ENCODE peak calls at places on chromosome 6, in six cellular contexts. One of them, this sample, is unnamed.

GRCh38 chr6:88512951-88513350 is 346.8 kb upstream of the CNR1 start:
- DNase-seq in tibial artery: no peak
- DNase-seq in mucosa of descending colon: no peak
- DNase-seq in GM20000: no peak
- DNase-seq in cardiac muscle cell: no peak
- DNase-seq in heart right ventricle: no peak
- DNase-seq in this sample: no peak

GRCh38 chr6:167893416-167893815 is 66.7 kb downstream of the AFDN start:
- DNase-seq in heart right ventricle: no peak
- DNase-seq in tibial artery: no peak
- DNase-seq in mucosa of descending colon: no peak
- DNase-seq in GM20000: no peak
- DNase-seq in cardiac muscle cell: no peak
- DNase-seq in this sample: no peak

GRCh38 chr6:169792306-169793015 is 41.0 kb downstream of the ERMARD start:
- DNase-seq in cardiac muscle cell: no peak
- DNase-seq in GM20000: no peak
- DNase-seq in heart right ventricle: no peak
- DNase-seq in mucosa of descending colon: no peak
- DNase-seq in tibial artery: peak
- DNase-seq in this sample: no peak

GRCh38 chr6:156925718-156926607 is 148.8 kb downstream of the ARID1B start:
- DNase-seq in mucosa of descending colon: no peak
- DNase-seq in cardiac muscle cell: no peak
- DNase-seq in tibial artery: no peak
- DNase-seq in GM20000: peak
- DNase-seq in heart right ventricle: no peak
- DNase-seq in this sample: no peak

GRCh38 chr6:37433657-37434271 is 743 bp downstream of the CMTR1 start:
- DNase-seq in GM20000: peak
- DNase-seq in tibial artery: no peak
- DNase-seq in heart right ventricle: no peak
- DNase-seq in mucosa of descending colon: no peak
- DNase-seq in cardiac muscle cell: no peak
- DNase-seq in this sample: no peak

GRCh38 chr6:30544666-30545272 is 11.5 kb downstream of the GNL1 start:
- DNase-seq in mucosa of descending colon: no peak
- DNase-seq in GM20000: peak
- DNase-seq in cardiac muscle cell: peak
- DNase-seq in tibial artery: no peak
- DNase-seq in heart right ventricle: peak
- DNase-seq in this sample: no peak

GRCh38 chr6:169619650-169620049 is 82.2 kb downstream of the WDR27 start:
- DNase-seq in GM20000: no peak
- DNase-seq in tibial artery: no peak
- DNase-seq in heart right ventricle: no peak
- DNase-seq in cardiac muscle cell: no peak
- DNase-seq in mucosa of descending colon: no peak
- DNase-seq in this sample: no peak

GRCh38 chr6:46410330-46410953 is 80.8 kb downstream of the RCAN2 start:
- DNase-seq in tibial artery: no peak
- DNase-seq in heart right ventricle: peak
- DNase-seq in mucosa of descending colon: no peak
- DNase-seq in cardiac muscle cell: peak
- DNase-seq in GM20000: peak
- DNase-seq in this sample: no peak

GRCh38 chr6:138349891-138350290 is 27.8 kb upstream of the SMIM28 start:
- DNase-seq in GM20000: no peak
- DNase-seq in cardiac muscle cell: no peak
- DNase-seq in tibial artery: no peak
- DNase-seq in mucosa of descending colon: no peak
- DNase-seq in heart right ventricle: no peak
- DNase-seq in this sample: no peak

GRCh38 chr6:33985947-33986346 is 159.9 kb downstream of the GRM4 start:
- DNase-seq in heart right ventricle: no peak
- DNase-seq in tibial artery: peak
- DNase-seq in GM20000: no peak
- DNase-seq in mucosa of descending colon: no peak
- DNase-seq in cardiac muscle cell: no peak
- DNase-seq in this sample: no peak

GRCh38 chr6:115133790-115134189 is 791.0 kb upstream of the HS3ST5 start:
- DNase-seq in cardiac muscle cell: no peak
- DNase-seq in heart right ventricle: no peak
- DNase-seq in mucosa of descending colon: no peak
- DNase-seq in GM20000: no peak
- DNase-seq in tibial artery: no peak
- DNase-seq in this sample: no peak

GRCh38 chr6:16850332-16851022 is 89.2 kb upstream of the ATXN1 start:
- DNase-seq in GM20000: no peak
- DNase-seq in cardiac muscle cell: no peak
- DNase-seq in mucosa of descending colon: no peak
- DNase-seq in tibial artery: no peak
- DNase-seq in heart right ventricle: no peak
- DNase-seq in this sample: no peak

GRCh38 chr6:98581725-98582124 is 252.6 kb upstream of the POU3F2 start:
- DNase-seq in GM20000: no peak
- DNase-seq in cardiac muscle cell: no peak
- DNase-seq in mucosa of descending colon: no peak
- DNase-seq in heart right ventricle: no peak
- DNase-seq in tibial artery: no peak
- DNase-seq in this sample: no peak

GRCh38 chr6:37007340-37008043 is 2.0 kb downstream of the FGD2 start:
- DNase-seq in tibial artery: no peak
- DNase-seq in mucosa of descending colon: no peak
- DNase-seq in cardiac muscle cell: no peak
- DNase-seq in GM20000: peak
- DNase-seq in heart right ventricle: peak
- DNase-seq in this sample: no peak

GRCh38 chr6:13418838-13419237 is 68.6 kb downstream of the GFOD1 start:
- DNase-seq in tibial artery: no peak
- DNase-seq in mucosa of descending colon: no peak
- DNase-seq in cardiac muscle cell: no peak
- DNase-seq in GM20000: no peak
- DNase-seq in heart right ventricle: no peak
- DNase-seq in this sample: no peak

GRCh38 chr6:144953552-144954240 is 668.6 kb downstream of the UTRN start:
- DNase-seq in mucosa of descending colon: no peak
- DNase-seq in GM20000: no peak
- DNase-seq in heart right ventricle: no peak
- DNase-seq in cardiac muscle cell: no peak
- DNase-seq in tibial artery: no peak
- DNase-seq in this sample: no peak

GRCh38 chr6:119533603-119534279 is 184.2 kb upstream of the MAN1A1 start:
- DNase-seq in GM20000: peak
- DNase-seq in cardiac muscle cell: no peak
- DNase-seq in heart right ventricle: no peak
- DNase-seq in mucosa of descending colon: no peak
- DNase-seq in tibial artery: no peak
- DNase-seq in this sample: no peak

GRCh38 chr6:99997141-99997540 is 3.1 kb upstream of the MCHR2 start:
- DNase-seq in tibial artery: no peak
- DNase-seq in cardiac muscle cell: no peak
- DNase-seq in mucosa of descending colon: no peak
- DNase-seq in heart right ventricle: no peak
- DNase-seq in GM20000: no peak
- DNase-seq in this sample: no peak

GRCh38 chr6:19465760-19466159 is 371.4 kb upstream of the ID4 start:
- DNase-seq in mucosa of descending colon: no peak
- DNase-seq in tibial artery: no peak
- DNase-seq in cardiac muscle cell: no peak
- DNase-seq in heart right ventricle: no peak
- DNase-seq in GM20000: no peak
- DNase-seq in this sample: no peak

GRCh38 chr6:139666284-139666683 is 291.8 kb upstream of the CITED2 start:
- DNase-seq in GM20000: no peak
- DNase-seq in heart right ventricle: no peak
- DNase-seq in cardiac muscle cell: no peak
- DNase-seq in tibial artery: no peak
- DNase-seq in mucosa of descending colon: no peak
- DNase-seq in this sample: no peak

GRCh38 chr6:41892921-41893564 is 2.1 kb downstream of the USP49 start:
- DNase-seq in cardiac muscle cell: no peak
- DNase-seq in mucosa of descending colon: no peak
- DNase-seq in GM20000: no peak
- DNase-seq in tibial artery: no peak
- DNase-seq in heart right ventricle: no peak
- DNase-seq in this sample: no peak

GRCh38 chr6:136551103-136551502 is 881 bp upstream of the MAP7 start:
- DNase-seq in cardiac muscle cell: peak
- DNase-seq in GM20000: no peak
- DNase-seq in mucosa of descending colon: no peak
- DNase-seq in heart right ventricle: no peak
- DNase-seq in tibial artery: no peak
- DNase-seq in this sample: no peak

GRCh38 chr6:108039681-108040080 is 34.9 kb downstream of the OSTM1 start:
- DNase-seq in tibial artery: no peak
- DNase-seq in cardiac muscle cell: no peak
- DNase-seq in mucosa of descending colon: no peak
- DNase-seq in heart right ventricle: no peak
- DNase-seq in GM20000: no peak
- DNase-seq in this sample: no peak

DNA sequence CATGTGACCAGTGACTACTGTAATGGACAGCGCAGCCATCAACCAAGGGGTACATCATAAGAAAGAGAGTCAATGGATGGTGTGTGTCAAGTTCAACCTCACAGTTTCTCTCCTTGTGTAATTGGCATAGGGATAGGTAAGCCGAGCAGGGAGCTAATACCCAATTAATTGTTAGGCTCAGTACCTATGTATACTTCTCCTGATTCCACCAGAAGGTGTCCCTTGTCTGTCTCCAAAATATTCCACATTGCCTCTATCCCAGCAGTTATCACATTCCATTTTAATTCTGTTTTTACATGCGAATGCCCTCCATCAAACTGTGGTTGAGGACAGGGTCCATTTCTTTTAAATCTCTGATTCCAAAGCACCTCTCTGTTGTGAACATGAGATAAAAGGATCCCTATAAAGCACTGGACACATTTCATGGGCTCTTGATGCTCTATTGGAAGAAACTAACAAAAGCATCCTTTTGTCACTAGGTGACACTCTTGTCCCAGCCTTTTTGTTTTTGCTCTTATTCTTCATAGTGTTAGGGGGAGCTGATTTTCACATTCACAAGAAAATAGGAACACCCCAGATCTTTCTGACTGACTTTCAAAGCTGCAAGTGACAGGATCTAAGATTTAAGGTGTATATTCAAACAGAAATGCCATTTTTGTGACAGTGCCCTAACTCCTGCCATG is 38.9 kb downstream of the FBXO9 start:
- DNase-seq in tibial artery: no peak
- DNase-seq in heart right ventricle: no peak
- DNase-seq in mucosa of descending colon: no peak
- DNase-seq in cardiac muscle cell: peak
- DNase-seq in GM20000: no peak
- DNase-seq in this sample: no peak
- TF ChIP-seq CTCF in tibial artery: no peak
- TF ChIP-seq CTCF in heart right ventricle: no peak
- TF ChIP-seq CTCF in mucosa of descending colon: no peak
- TF ChIP-seq CTCF in cardiac muscle cell: peak
- TF ChIP-seq CTCF in GM20000: no peak
- TF ChIP-seq CTCF in this sample: no peak

GRCh38 chr6:146292506-146292905 is 251.1 kb upstream of the RAB32 start:
- DNase-seq in tibial artery: no peak
- DNase-seq in GM20000: no peak
- DNase-seq in cardiac muscle cell: no peak
- DNase-seq in mucosa of descending colon: no peak
- DNase-seq in heart right ventricle: no peak
- DNase-seq in this sample: no peak

GRCh38 chr6:146300540-146300939 is 243.1 kb upstream of the RAB32 start:
- DNase-seq in tibial artery: no peak
- DNase-seq in cardiac muscle cell: peak
- DNase-seq in mucosa of descending colon: no peak
- DNase-seq in heart right ventricle: no peak
- DNase-seq in GM20000: no peak
- DNase-seq in this sample: no peak

GRCh38 chr6:146290589-146290901 is 253.1 kb upstream of the RAB32 start:
- DNase-seq in cardiac muscle cell: no peak
- DNase-seq in tibial artery: no peak
- DNase-seq in GM20000: no peak
- DNase-seq in mucosa of descending colon: no peak
- DNase-seq in heart right ventricle: no peak
- DNase-seq in this sample: no peak

GRCh38 chr6:146297815-146298214 is 245.8 kb upstream of the RAB32 start:
- DNase-seq in GM20000: no peak
- DNase-seq in mucosa of descending colon: no peak
- DNase-seq in tibial artery: no peak
- DNase-seq in heart right ventricle: no peak
- DNase-seq in cardiac muscle cell: no peak
- DNase-seq in this sample: no peak

GRCh38 chr6:146295695-146296094 is 247.9 kb upstream of the RAB32 start:
- DNase-seq in mucosa of descending colon: no peak
- DNase-seq in tibial artery: no peak
- DNase-seq in cardiac muscle cell: no peak
- DNase-seq in GM20000: no peak
- DNase-seq in heart right ventricle: no peak
- DNase-seq in this sample: no peak
- TF ChIP-seq CTCF in mucosa of descending colon: no peak
- TF ChIP-seq CTCF in tibial artery: no peak
- TF ChIP-seq CTCF in cardiac muscle cell: no peak
- TF ChIP-seq CTCF in GM20000: no peak
- TF ChIP-seq CTCF in heart right ventricle: no peak
- TF ChIP-seq CTCF in this sample: no peak

DNA sequence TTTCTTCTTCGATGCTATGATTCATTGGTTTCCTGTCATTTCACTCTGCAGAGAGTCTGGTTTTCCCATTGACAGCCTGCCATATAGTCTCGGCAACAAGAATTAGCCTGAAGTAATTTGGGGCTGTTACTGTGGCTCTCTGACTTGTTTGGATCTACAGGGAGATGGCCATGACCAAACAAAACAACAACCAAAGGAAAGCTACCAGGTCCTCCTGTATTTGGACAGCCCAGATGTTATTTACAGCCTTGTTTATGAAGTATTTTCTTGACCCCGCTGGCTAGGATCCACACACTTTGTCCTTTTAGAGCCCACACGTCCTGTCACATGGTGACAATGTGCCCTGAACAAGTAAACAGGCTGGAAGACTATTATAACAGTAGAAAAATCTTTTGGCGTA is 111.4 kb upstream of the PREP start:
- DNase-seq in cardiac muscle cell: no peak
- DNase-seq in heart right ventricle: peak
- DNase-seq in mucosa of descending colon: no peak
- DNase-seq in tibial artery: no peak
- DNase-seq in GM20000: no peak
- DNase-seq in this sample: no peak
- TF ChIP-seq CTCF in cardiac muscle cell: no peak
- TF ChIP-seq CTCF in heart right ventricle: no peak
- TF ChIP-seq CTCF in mucosa of descending colon: no peak
- TF ChIP-seq CTCF in tibial artery: no peak
- TF ChIP-seq CTCF in GM20000: no peak
- TF ChIP-seq CTCF in this sample: no peak

DNA sequence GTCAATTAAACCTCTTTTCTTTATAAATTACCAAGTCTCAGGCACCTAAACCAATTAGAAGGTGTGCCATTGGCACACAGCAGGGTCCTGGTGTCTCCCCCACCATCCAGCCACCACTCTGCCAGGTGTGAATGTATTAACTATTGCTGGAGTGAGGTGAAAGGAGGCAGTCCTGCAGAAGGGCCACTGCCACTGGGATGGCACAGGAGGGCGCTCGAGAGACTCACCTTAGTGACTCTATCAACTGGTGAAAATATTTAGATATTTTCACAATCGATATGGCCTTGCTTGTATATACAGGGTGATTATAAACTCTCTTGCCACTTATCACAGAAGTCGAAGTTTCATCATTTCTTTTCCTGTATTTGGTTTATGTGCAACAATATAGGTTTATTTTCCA is 145.6 kb upstream of the ESR1 start:
- DNase-seq in mucosa of descending colon: no peak
- DNase-seq in heart right ventricle: no peak
- DNase-seq in GM20000: no peak
- DNase-seq in tibial artery: no peak
- DNase-seq in cardiac muscle cell: no peak
- DNase-seq in this sample: no peak
- TF ChIP-seq CTCF in mucosa of descending colon: no peak
- TF ChIP-seq CTCF in heart right ventricle: no peak
- TF ChIP-seq CTCF in GM20000: no peak
- TF ChIP-seq CTCF in tibial artery: no peak
- TF ChIP-seq CTCF in cardiac muscle cell: peak
- TF ChIP-seq CTCF in this sample: no peak

This sample was measured in omental fat pad.